ENCODE peak calls at places on chromosomes 1 and 21, in five cellular contexts. C, N, A, Z and O are unnamed samples. For H3K4me1, the result is how much of the 10 kb centered on the place peaks cover.

GRCh38 chr1:93770640-93771039 is 89.0 kb upstream of the BCAR3 start:
- DNase-seq in A (peak), N (no peak), Z (no peak), C (peak), O (no peak)

GRCh38 chr1:101262060-101262459 is 25.2 kb downstream of the S1PR1 start:
- DNase-seq in N (no peak), A (no peak), Z (no peak), C (no peak), O (no peak)

GRCh38 chr1:23424171-23424959 is at the start of gene TCEA3:
- DNase-seq in A (peak), C (no peak), Z (no peak), N (peak), O (no peak)

GRCh38 chr1:241118049-241118448 is 239.0 kb downstream of the RGS7 start:
- DNase-seq in A (no peak), Z (no peak), N (no peak), C (no peak), O (no peak)

GRCh38 chr1:47384083-47384482 is 32.0 kb upstream of the FOXE3 start:
- DNase-seq in C (no peak), N (no peak), A (no peak), Z (no peak), O (no peak)

GRCh38 chr1:143718021-143718420 is 253.8 kb downstream of the FAM72C start:
- DNase-seq in C (no peak), A (no peak), Z (no peak), N (no peak), O (no peak)

GRCh38 chr1:111484391-111484790 is 10.6 kb downstream of the C1orf162 start:
- DNase-seq in Z (no peak), C (no peak), A (no peak), N (no peak), O (no peak)

GRCh38 chr1:226424228-226425003 is 16.5 kb upstream of the PARP1 start:
- DNase-seq in A (peak), N (no peak), C (peak), Z (no peak), O (no peak)

GRCh38 chr1:51058863-51059262 is 43.2 kb upstream of the C1orf185 start:
- DNase-seq in Z (no peak), C (peak), N (no peak), A (peak), O (no peak)

GRCh38 chr1:30748699-30749401 is 8.7 kb downstream of the LAPTM5 start:
- DNase-seq in A (no peak), Z (no peak), N (no peak), C (no peak), O (no peak)

GRCh38 chr1:169779150-169779549 is 15.6 kb downstream of the METTL18 start:
- DNase-seq in C (no peak), Z (no peak), N (no peak), A (no peak), O (no peak)

GRCh38 chr1:202639500-202639899 is 70.8 kb downstream of the SYT2 start:
- DNase-seq in Z (no peak), C (no peak), N (no peak), A (peak), O (no peak)

GRCh38 chr1:210234254-210234747 is 1.7 kb downstream of the SERTAD4 start:
- DNase-seq in N (no peak), C (no peak), A (no peak), Z (peak), O (no peak)
- H3K4me1 ChIP-seq in N (under half), C (under half), A (under half), Z (under half), O (under half)

DNA sequence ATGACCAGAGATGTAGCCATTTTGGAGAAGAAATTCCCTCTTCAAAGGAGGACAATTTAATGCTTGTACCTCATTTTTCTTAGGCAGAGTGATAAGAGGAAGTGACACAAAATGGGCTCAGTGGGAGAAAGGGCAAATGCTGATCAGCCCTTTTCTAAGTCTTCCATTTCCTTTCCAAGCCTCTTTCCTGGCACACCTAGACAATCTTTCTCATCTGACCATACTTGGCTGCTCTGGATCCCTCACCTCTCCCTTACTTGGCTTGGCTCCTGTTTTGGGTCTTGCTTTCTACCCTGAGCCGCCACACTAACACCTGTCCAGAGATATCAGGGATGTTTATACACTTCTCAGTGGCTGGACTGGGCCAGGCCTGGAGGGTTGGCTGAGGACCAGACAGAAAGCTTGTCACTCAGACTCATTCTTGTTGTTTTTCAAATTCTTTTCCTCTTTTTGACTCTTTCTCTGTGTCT is 13.1 kb downstream of the TXNIP start:
- DNase-seq in A (no peak), N (no peak), C (no peak), Z (no peak), O (no peak)
- H3K4me1 ChIP-seq in A (under half), N (under half), C (under half), Z (under half), O (half or more)

GRCh38 chr21:35268261-35268660 is 219.2 kb upstream of the RUNX1 start:
- DNase-seq in C (no peak), Z (no peak), A (no peak), N (no peak), O (no peak)
- H3K4me1 ChIP-seq in C (under half), Z (under half), A (under half), N (under half), O (under half)

GRCh38 chr1:58792851-58793250 is 9.0 kb upstream of the JUN start:
- DNase-seq in C (no peak), N (no peak), Z (no peak), A (no peak), O (no peak)

GRCh38 chr1:58790313-58790712 is 6.5 kb upstream of the JUN start:
- DNase-seq in Z (no peak), C (no peak), N (no peak), A (no peak), O (no peak)

GRCh38 chr1:58788259-58788658 is 4.4 kb upstream of the JUN start:
- DNase-seq in N (no peak), Z (no peak), C (no peak), A (no peak), O (no peak)

GRCh38 chr1:58789322-58789856 is 5.5 kb upstream of the JUN start:
- DNase-seq in Z (no peak), C (peak), N (no peak), A (no peak), O (no peak)

DNA sequence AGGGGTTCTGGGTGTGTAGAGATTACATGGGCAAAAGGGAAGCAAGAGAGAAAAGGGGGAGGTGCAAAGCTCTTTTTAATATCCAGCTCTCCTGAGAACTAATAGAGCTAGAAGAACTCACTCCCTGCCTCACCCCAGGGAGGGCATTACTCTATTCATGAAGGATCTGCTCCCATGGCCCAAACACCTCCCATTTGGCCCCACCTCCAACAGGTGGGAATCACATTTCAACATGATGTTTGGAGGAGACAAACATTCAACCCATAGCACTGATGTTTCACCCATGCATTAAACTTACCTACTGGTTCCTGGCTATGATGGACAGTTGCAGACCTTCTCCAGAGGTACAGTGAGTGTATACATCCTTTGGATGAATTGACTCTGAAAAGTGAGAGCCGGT is 7.3 kb upstream of the JUN start:
- DNase-seq in Z (no peak), N (no peak), C (no peak), A (no peak), O (no peak)
- H3K4me1 ChIP-seq in Z (under half), N (under half), C (under half), A (under half), O (under half)

DNA sequence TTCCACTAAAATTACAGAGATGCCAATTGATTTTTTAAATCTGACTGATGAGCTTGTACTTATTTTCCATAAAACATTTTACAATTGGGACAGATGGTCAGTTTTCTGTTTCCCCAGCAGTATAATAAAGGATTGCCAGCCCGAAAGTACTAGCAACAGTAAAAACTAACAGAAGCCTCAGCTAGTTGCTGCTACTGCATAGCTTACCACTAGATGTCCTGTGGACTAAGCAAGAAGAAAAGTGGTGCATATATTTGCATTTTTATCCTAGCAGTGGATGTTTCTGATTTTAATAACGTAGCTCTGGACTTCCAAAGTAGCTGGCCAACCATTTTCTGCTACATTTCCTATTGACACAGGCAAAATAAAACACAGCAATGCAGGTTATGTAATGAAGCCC is 241.5 kb downstream of the BARHL2 start:
- DNase-seq in N (no peak), Z (no peak), A (peak), C (peak), O (no peak)
- H3K4me1 ChIP-seq in N (under half), Z (under half), A (under half), C (under half), O (under half)

GRCh38 chr21:41762236-41762635 is 4.6 kb downstream of the RIPK4 start:
- DNase-seq in C (peak), A (no peak), N (no peak), Z (no peak), O (no peak)

GRCh38 chr21:41764558-41765392 is 2.1 kb downstream of the RIPK4 start:
- DNase-seq in A (no peak), Z (peak), C (peak), N (no peak), O (no peak)

GRCh38 chr21:41763996-41764395 is 2.9 kb downstream of the RIPK4 start:
- DNase-seq in N (no peak), Z (no peak), A (no peak), C (no peak), O (no peak)

GRCh38 chr21:41762753-41763152 is 4.1 kb downstream of the RIPK4 start:
- DNase-seq in N (no peak), Z (no peak), A (no peak), C (no peak), O (no peak)

GRCh38 chr21:41763398-41763931 is 3.4 kb downstream of the RIPK4 start:
- DNase-seq in N (no peak), A (no peak), C (peak), Z (no peak), O (no peak)
- H3K4me1 ChIP-seq in N (under half), A (under half), C (under half), Z (under half), O (under half)

GRCh38 chr1:176692988-176693696 is 230.2 kb downstream of the PAPPA2 start:
- DNase-seq in N (no peak), Z (no peak), A (no peak), C (no peak), O (no peak)
- H3K4me1 ChIP-seq in N (under half), Z (under half), A (under half), C (under half), O (under half)

GRCh38 chr1:8412183-8412831 is 94.4 kb downstream of the SLC45A1 start:
- DNase-seq in N (no peak), C (peak), A (peak), Z (no peak), O (no peak)
- H3K4me1 ChIP-seq in N (under half), C (under half), A (half or more), Z (under half), O (under half)